ENCODE peak calls at places on chromosomes 3 and 15, in four cellular contexts. Q, I, E and P are unnamed samples.

GRCh38 chr15:71136159-71137137 is 21.2 kb downstream of the THSD4 start:
- DNase-seq in Q (no peak), I (no peak), E (no peak), P (no peak)

GRCh38 chr3:141421639-141422319 is 53.5 kb downstream of the ZBTB38 start:
- DNase-seq in Q (no peak), I (no peak), E (no peak), P (no peak)

GRCh38 chr15:61889706-61890105 is 170.5 kb downstream of the VPS13C start:
- DNase-seq in Q (no peak), I (no peak), E (no peak), P (no peak)

GRCh38 chr15:78676424-78677110 is 35.6 kb upstream of the CHRNB4 start:
- DNase-seq in Q (no peak), I (no peak), E (no peak), P (no peak)

GRCh38 chr3:31105438-31106077 is 211.1 kb upstream of the GADL1 start:
- DNase-seq in Q (no peak), I (no peak), E (no peak), P (no peak)

GRCh38 chr15:75159244-75159643 is 42.4 kb upstream of the C15orf39 start:
- DNase-seq in Q (no peak), I (no peak), E (no peak), P (no peak)

GRCh38 chr15:60761505-60761845 is 282.5 kb upstream of the ICE2 start:
- DNase-seq in Q (no peak), I (no peak), E (no peak), P (no peak)

GRCh38 chr3:42090973-42091731 is at the start of gene TRAK1:
- DNase-seq in Q (no peak), I (no peak), E (no peak), P (no peak)

GRCh38 chr3:38227989-38228388 is 37.6 kb upstream of the SLC22A13 start:
- DNase-seq in Q (no peak), I (no peak), E (no peak), P (no peak)

GRCh38 chr15:69081310-69082004 is 67.0 kb downstream of the NOX5 start:
- DNase-seq in Q (no peak), I (no peak), E (no peak), P (no peak)

GRCh38 chr3:42013652-42014442 is 51.9 kb upstream of the ULK4 start:
- DNase-seq in Q (no peak), I (no peak), E (peak), P (no peak)

GRCh38 chr15:49075876-49076275 is 29.6 kb upstream of the SECISBP2L start:
- DNase-seq in Q (no peak), I (no peak), E (no peak), P (peak)

GRCh38 chr15:42279234-42279723 is 6.0 kb upstream of the TMEM87A start:
- DNase-seq in Q (no peak), I (no peak), E (no peak), P (no peak)

GRCh38 chr15:90560229-90560771 is 30.6 kb downstream of the CRTC3 start:
- DNase-seq in Q (no peak), I (no peak), E (no peak), P (no peak)

GRCh38 chr15:62624541-62625399 is 417.8 kb upstream of the TPM1 start:
- DNase-seq in Q (no peak), I (no peak), E (no peak), P (no peak)

GRCh38 chr3:194139085-194139976 is 3.4 kb downstream of the HES1 start:
- DNase-seq in Q (peak), I (no peak), E (no peak), P (no peak)

GRCh38 chr3:38800511-38800910 is 15.5 kb downstream of the SCN10A start:
- DNase-seq in Q (no peak), I (no peak), E (no peak), P (no peak)

GRCh38 chr3:109336272-109336957 is 931 bp downstream of the DPPA4 start:
- DNase-seq in Q (peak), I (no peak), E (peak), P (no peak)

GRCh38 chr3:169147246-169148008 is 516.1 kb downstream of the MECOM start:
- DNase-seq in Q (peak), I (no peak), E (peak), P (no peak)

GRCh38 chr3:5302661-5303060 is 115.2 kb downstream of the EDEM1 start:
- DNase-seq in Q (no peak), I (no peak), E (no peak), P (no peak)

GRCh38 chr3:153052096-153052460 is 109.9 kb upstream of the RAP2B start:
- DNase-seq in Q (no peak), I (no peak), E (no peak), P (peak)

GRCh38 chr15:40807028-40807887 is at the start of the genes DNAJC17 and ZFYVE19:
- DNase-seq in Q (peak), I (peak), E (peak), P (peak)